ENCODE peak calls at places on chromosome 12, in four cellular contexts. F is T-helper 9 cell, O is C1 segment of cervical spinal cord, C is hepatocyte. Y is an unnamed sample.

GRCh38 chr12:123519151-123520001 is 14.1 kb downstream of the RILPL1 start:
- DNase-seq in O (no peak), C (peak), F (no peak), Y (no peak)

GRCh38 chr12:88578821-88579518 is 1.3 kb downstream of the KITLG start:
- DNase-seq in C (peak), O (no peak), F (no peak), Y (no peak)

GRCh38 chr12:116495260-116495659 is 63.9 kb upstream of the MAP1LC3B2 start:
- DNase-seq in C (peak), O (no peak), F (no peak), Y (no peak)

GRCh38 chr12:85155791-85156190 is 119.6 kb downstream of the LRRIQ1 start:
- DNase-seq in C (peak), O (no peak), F (no peak), Y (no peak)

GRCh38 chr12:89529738-89530137 is 3.9 kb upstream of the POC1B start:
- DNase-seq in C (peak), F (no peak), O (no peak), Y (no peak)

GRCh38 chr12:115135800-115136211 is 451.8 kb upstream of the TBX3 start:
- DNase-seq in C (peak), F (no peak), O (peak), Y (no peak)

GRCh38 chr12:106042091-106042490 is 96.7 kb downstream of the NUAK1 start:
- DNase-seq in O (no peak), F (no peak), C (no peak), Y (no peak)

GRCh38 chr12:18141583-18141982 is 51.6 kb upstream of the RERGL start:
- DNase-seq in C (no peak), F (no peak), O (no peak), Y (no peak)

GRCh38 chr12:53324113-53324778 is 2.8 kb upstream of the AAAS start:
- DNase-seq in C (no peak), F (peak), O (peak), Y (peak)

GRCh38 chr12:108457734-108458361 is 57.2 kb upstream of the FICD start:
- DNase-seq in O (no peak), F (no peak), C (no peak), Y (no peak)

GRCh38 chr12:49912345-49912744 is 8.6 kb upstream of the FAIM2 start:
- DNase-seq in F (no peak), C (no peak), O (no peak), Y (no peak)

GRCh38 chr12:6383572-6384498 is at the start of gene LTBR:
- DNase-seq in F (no peak), C (peak), O (peak), Y (no peak)

GRCh38 chr12:104303538-104304151 is at the start of gene EID3:
- DNase-seq in C (peak), F (peak), O (peak), Y (peak)

GRCh38 chr12:100141998-100142850 is 450 bp downstream of the BLTP3B start:
- DNase-seq in C (peak), O (peak), F (peak), Y (peak)

GRCh38 chr12:122183588-122183940 is 641 bp downstream of the LRRC43 start:
- DNase-seq in O (no peak), C (no peak), F (no peak), Y (no peak)

GRCh38 chr12:54162741-54163140 is 26.0 kb downstream of the SMUG1 start:
- DNase-seq in F (no peak), C (no peak), O (no peak), Y (no peak)

GRCh38 chr12:57766464-57767311 is at the start of gene CYP27B1:
- DNase-seq in F (no peak), C (no peak), O (no peak), Y (no peak)

GRCh38 chr12:92242917-92243316 is 97.3 kb upstream of the BTG1 start:
- DNase-seq in O (no peak), C (peak), F (no peak), Y (no peak)

GRCh38 chr12:3107071-3107583 is 29.9 kb downstream of the TSPAN9 start:
- DNase-seq in F (no peak), O (no peak), C (no peak), Y (no peak)